ENCODE peak calls at places on chromosomes 1 and 21, in seven cellular contexts. F is body of pancreas, L is ovary, H is H54, V is thyroid gland, C is heart left ventricle, Y is GM12891. N is an unnamed sample.
A peak's percentile ranks its signal among the peaks of the same experiment; 100 is the strongest.

GRCh38 chr1:220874201-220874655 is 5.0 kb upstream of the HLX start:
- DNase-seq in L (no peak), C (peak; percentile 72), Y (peak; percentile 17), F (peak; percentile 55), V (peak; percentile 28), H (no peak), N (peak; percentile 71)

GRCh38 chr1:152179566-152179965 is 20.5 kb upstream of the RPTN start:
- DNase-seq in F (no peak), V (peak; percentile 57), Y (no peak), H (no peak), C (no peak), L (no peak), N (no peak)

GRCh38 chr1:112439592-112439991 is 43.6 kb downstream of the CTTNBP2NL start:
- DNase-seq in Y (no peak), V (no peak), C (peak; percentile 20), F (no peak), H (no peak), L (no peak), N (no peak)

GRCh38 chr1:226132731-226133503 is 53.6 kb downstream of the ACBD3 start:
- DNase-seq in L (no peak), F (peak; percentile 38), V (peak; percentile 76), Y (no peak), C (no peak), H (no peak), N (peak; percentile 62)

GRCh38 chr1:42931911-42932422 is 26.7 kb downstream of the SLC2A1 start:
- DNase-seq in Y (peak; percentile 90), V (peak; percentile 88), H (no peak), F (peak; percentile 60), L (no peak), C (no peak), N (peak; percentile 93)

GRCh38 chr1:228530951-228531731 is 44.0 kb downstream of the RNF187 start:
- DNase-seq in F (no peak), Y (no peak), C (no peak), V (no peak), L (no peak), H (no peak), N (no peak)

GRCh38 chr1:43547538-43548072 is 16.9 kb downstream of the PTPRF start:
- DNase-seq in C (no peak), Y (no peak), L (no peak), F (no peak), H (no peak), V (no peak), N (no peak)

GRCh38 chr1:46394872-46395465 is 852 bp downstream of the FAAH start:
- DNase-seq in F (peak; percentile 27), V (peak; percentile 90), C (no peak), Y (no peak), H (no peak), L (no peak), N (no peak)

GRCh38 chr1:60265560-60266535 is 192.3 kb upstream of the C1orf87 start:
- DNase-seq in F (no peak), C (no peak), H (no peak), V (no peak), L (no peak), Y (no peak), N (no peak)

GRCh38 chr1:15966081-15966955 is 9.6 kb downstream of the ZBTB17 start:
- DNase-seq in F (peak; percentile 37), Y (no peak), C (no peak), H (no peak), L (no peak), V (no peak), N (no peak)
- TF ChIP-seq POLR2A in F (no peak), Y (peak; percentile 45), C (no peak), H (no peak), L (no peak), V (no peak), N (no peak)

DNA sequence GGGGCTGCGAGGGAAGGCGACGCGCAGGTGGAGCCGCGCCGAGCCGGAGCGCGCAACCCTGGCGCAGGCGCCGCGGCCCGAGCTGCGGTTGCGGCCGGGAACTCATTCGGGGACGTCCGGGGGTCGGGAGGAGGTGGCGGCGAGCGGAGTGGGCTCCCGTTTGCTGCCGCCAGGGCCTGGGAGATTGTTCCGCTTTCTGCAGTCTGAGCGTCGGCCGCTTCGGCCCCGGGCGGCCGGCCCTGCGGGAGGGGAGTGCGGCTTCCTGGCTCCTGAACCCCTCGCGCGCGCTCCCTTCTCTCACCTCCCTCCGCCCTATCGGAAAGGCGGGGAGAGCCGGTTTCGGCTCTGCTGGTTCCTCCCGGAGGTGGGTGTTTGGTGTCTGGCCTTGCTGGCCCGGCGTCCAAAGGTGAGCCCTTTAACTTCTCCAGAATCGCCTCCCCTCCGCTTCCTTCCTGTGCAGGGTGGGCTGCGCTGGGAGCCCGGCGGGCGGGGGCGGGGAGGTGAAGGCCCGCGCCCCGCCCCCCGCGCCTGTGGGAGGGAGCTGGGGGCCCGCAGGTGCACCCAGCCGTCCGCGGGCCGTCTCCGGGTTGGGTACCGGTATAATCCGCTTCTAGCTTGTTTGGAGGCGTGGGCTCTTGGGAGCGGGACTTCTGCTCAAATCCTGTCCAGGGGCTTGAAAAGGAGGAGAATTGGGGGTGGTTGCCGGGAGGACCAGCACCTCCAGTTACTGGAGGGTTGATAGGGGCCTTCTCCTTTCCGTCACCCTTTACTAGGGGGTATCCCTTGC is 683 bp downstream of the LRRC8D start:
- DNase-seq in Y (peak; percentile 70), L (peak; percentile 37), C (peak; percentile 36), V (peak; percentile 72), H (peak; percentile 63), F (peak; percentile 76), N (peak; percentile 77)
- TF ChIP-seq POLR2A in Y (no peak), L (no peak), C (no peak), V (no peak), H (no peak), F (no peak), N (no peak)

GRCh38 chr1:206723500-206724472 is 39.1 kb downstream of the MAPKAPK2 start:
- DNase-seq in Y (no peak), H (peak; percentile 27), V (peak; percentile 75), C (peak; percentile 50), L (no peak), F (peak; percentile 65), N (peak; percentile 42)
- TF ChIP-seq POLR2A in Y (no peak), H (no peak), V (no peak), C (no peak), L (no peak), F (no peak), N (no peak)

DNA sequence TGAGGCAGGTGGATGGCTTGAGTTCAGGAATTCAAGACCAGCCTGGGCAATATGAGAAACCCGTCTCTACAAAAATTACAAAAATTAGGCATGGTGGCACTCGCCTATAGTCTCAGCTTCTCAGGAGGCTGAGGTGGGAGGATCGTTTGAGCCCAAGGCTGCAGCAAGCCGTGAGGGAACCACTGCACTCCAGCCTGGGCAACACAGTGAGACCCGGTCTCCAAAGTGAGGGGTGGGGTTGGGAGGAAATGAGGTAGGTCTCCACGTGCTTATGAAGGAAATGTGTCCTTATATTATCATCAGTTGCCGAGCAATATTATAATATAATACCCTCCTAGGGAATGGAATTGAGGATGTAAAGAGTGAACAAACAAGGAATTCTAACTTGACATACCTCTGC is 2.7 kb downstream of the TMEM50B start:
- DNase-seq in L (no peak), Y (no peak), H (no peak), V (no peak), C (no peak), F (no peak), N (no peak)
- TF ChIP-seq POLR2A in L (no peak), Y (no peak), H (no peak), V (no peak), C (no peak), F (no peak), N (no peak)

GRCh38 chr1:244843148-244843978 is 7.9 kb downstream of the COX20 start:
- DNase-seq in Y (no peak), L (no peak), C (no peak), H (no peak), V (no peak), F (no peak), N (no peak)

GRCh38 chr1:244846653-244847052 is 11.2 kb downstream of the COX20 start:
- DNase-seq in F (no peak), L (no peak), Y (no peak), V (no peak), C (no peak), H (no peak), N (no peak)

GRCh38 chr1:244840219-244840794 is 4.8 kb downstream of the COX20 start:
- DNase-seq in L (no peak), F (no peak), C (no peak), V (no peak), Y (no peak), H (no peak), N (no peak)

GRCh38 chr1:244841274-244841927 is 5.9 kb downstream of the COX20 start:
- DNase-seq in V (no peak), F (no peak), Y (no peak), C (no peak), H (no peak), L (no peak), N (no peak)

DNA sequence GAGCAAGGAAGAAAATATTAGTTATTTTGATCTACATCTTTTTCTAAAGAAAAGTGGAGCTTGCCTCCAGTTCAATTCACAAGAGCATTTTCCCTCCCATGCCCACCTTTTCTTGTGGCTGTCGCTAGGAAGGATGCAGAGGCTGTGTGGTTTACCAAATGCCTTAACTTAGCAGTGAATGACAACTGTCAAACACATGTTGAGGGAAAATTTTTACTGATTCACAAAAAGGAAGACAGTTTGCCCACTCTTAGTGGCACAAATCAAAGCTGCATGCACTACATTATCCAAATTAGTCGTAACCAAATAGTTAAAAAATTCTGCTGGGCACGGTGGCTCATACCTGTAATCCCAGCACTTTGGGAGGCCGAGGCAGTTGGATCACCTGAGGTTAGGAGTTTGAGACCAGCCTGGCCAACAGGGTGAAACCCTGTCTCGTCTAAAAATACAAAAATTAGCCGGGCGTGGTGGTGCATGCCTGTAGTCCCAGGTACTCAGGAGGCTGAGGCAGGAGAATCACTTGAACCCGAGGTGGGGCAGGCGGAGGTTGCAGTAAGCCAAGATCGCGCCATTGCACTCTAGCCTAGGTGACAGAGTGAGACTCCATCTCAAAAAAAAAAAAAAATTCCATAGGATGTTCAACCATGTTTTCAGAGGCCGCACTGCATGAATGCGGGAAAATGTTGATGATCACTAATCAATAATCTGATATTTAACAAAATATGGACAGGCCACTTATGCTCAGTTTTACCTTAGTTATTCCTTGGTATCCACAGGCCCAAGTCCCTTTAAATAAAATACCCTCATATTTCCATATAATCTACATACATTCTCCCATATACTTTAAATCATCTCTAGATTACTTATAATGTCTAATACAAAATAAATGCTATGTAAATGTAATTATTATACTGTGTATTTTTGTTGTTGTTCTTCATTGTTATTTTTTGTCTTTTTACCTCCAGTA is 9.0 kb downstream of the COX20 start:
- DNase-seq in C (no peak), F (no peak), Y (no peak), H (no peak), L (no peak), V (no peak), N (no peak)
- TF ChIP-seq POLR2A in C (no peak), F (no peak), Y (no peak), H (no peak), L (no peak), V (no peak), N (no peak)

DNA sequence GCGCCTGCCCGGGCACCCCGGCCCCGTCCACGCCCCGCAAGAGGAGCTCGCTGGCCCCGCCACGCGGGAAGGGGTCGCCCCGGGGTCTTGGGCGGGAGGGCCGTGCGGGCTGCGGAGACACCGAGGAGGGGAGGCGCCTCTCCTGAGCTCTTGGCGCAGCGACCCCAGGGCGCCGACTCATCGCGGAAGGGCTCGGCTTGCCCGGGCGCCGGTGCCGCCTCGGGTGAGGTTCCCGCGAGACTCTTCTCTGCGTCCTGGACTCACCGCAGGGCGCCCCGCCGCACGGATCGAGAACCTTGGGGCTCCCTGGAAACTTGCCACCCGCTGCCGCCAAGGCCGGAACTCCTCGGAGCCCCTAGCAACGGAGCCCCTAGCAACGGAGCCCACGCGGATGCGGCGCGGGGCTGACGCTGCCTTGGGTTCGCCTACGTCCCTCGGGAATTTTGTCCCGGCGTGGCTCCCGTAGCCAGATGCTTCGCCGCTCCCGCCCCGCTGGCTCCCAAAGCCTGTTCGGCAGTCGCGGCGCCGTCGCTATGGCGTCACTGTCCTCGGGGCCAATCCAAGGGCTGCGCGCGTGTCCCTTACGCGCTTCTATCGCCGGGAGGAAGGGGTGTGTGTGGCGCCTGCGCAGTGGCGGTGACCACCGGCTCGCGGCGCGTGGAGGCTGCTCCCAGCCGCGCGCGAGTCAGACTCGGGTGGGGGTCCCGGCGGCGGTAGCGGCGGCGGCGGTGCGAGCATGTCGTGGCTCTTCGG is at the start of gene ATAD3A:
- DNase-seq in Y (peak; percentile 99), L (peak; percentile 99), V (peak; percentile 99), F (peak; percentile 99), C (peak; percentile 99), H (peak; percentile 88), N (peak; percentile 99)
- TF ChIP-seq POLR2A in Y (peak; percentile 55), L (peak; percentile 55), V (no peak), F (peak; percentile 71), C (no peak), H (no peak), N (peak; percentile 57)